ENCODE peak calls at places on chromosomes 16 and 17, in nine cellular contexts. G is CD8-positive, alpha-beta memory T cell; O is iris pigment epithelial cell; B is Caco-2; W is GM23248; S is cardiac fibroblast; Z is gastrocnemius medialis; X is transverse colon; H is activated naive CD4-positive, alpha-beta T cell treated with Interleukin-2 at 50 U/mL for 16 hours. T is an unnamed sample.

GRCh38 chr17:42698736-42699414 is 16.5 kb downstream of the CNTNAP1 start:
- DNase-seq in G (no peak), O (peak; percentile 58), B (no peak), W (peak; percentile 76), S (peak; percentile 91), Z (no peak), X (no peak), H (no peak), T (peak; percentile 95)

GRCh38 chr17:17356149-17356930 is 53.2 kb downstream of the NT5M start:
- DNase-seq in G (peak; percentile 38), O (peak; percentile 82), B (peak; percentile 87), W (peak; percentile 90), S (peak; percentile 91), Z (peak; percentile 77), X (peak; percentile 77), H (peak; percentile 67), T (peak; percentile 90)

GRCh38 chr16:2955779-2956565 is 8.1 kb upstream of the KREMEN2 start:
- DNase-seq in G (no peak), O (no peak), B (no peak), W (no peak), S (no peak), Z (no peak), X (no peak), H (no peak), T (no peak)

GRCh38 chr17:47205419-47205963 is 3.7 kb upstream of the MYL4 start:
- DNase-seq in G (peak; percentile 51), O (peak; percentile 77), B (peak; percentile 22), W (peak; percentile 65), S (peak; percentile 71), Z (peak; percentile 60), X (peak; percentile 67), H (peak; percentile 73), T (peak; percentile 70)

GRCh38 chr17:73007447-73007846 is 85.0 kb downstream of the SLC39A11 start:
- DNase-seq in G (no peak), O (peak; percentile 42), B (no peak), W (peak; percentile 7), S (peak; percentile 42), Z (no peak), X (peak; percentile 23), H (no peak), T (no peak)

GRCh38 chr17:38557836-38558750 is 47.7 kb downstream of the SRCIN1 start:
- DNase-seq in G (peak; percentile 86), O (peak; percentile 94), B (peak; percentile 95), W (peak; percentile 97), S (peak; percentile 94), Z (peak; percentile 87), X (peak; percentile 95), H (peak; percentile 92), T (peak; percentile 98)

GRCh38 chr17:42026821-42027539 is 7.1 kb downstream of the NKIRAS2 start:
- DNase-seq in G (no peak), O (no peak), B (no peak), W (no peak), S (no peak), Z (no peak), X (no peak), H (no peak), T (no peak)

GRCh38 chr16:21208429-21208828 is 2.9 kb downstream of the ZP2 start:
- DNase-seq in G (no peak), O (no peak), B (no peak), W (no peak), S (no peak), Z (no peak), X (no peak), H (no peak), T (no peak)

GRCh38 chr16:75477680-75478473 is 13.4 kb upstream of the TMEM170A start:
- DNase-seq in G (no peak), O (no peak), B (no peak), W (no peak), S (no peak), Z (no peak), X (no peak), H (no peak), T (no peak)

GRCh38 chr17:10316986-10317834 is 55.6 kb downstream of the MYH13 start:
- DNase-seq in G (peak; percentile 14), O (peak; percentile 51), B (peak; percentile 21), W (peak; percentile 77), S (peak; percentile 79), Z (no peak), X (peak; percentile 77), H (peak; percentile 29), T (peak; percentile 72)

GRCh38 chr16:65757064-65757463 is 609.4 kb upstream of the CDH5 start:
- DNase-seq in G (no peak), O (peak; percentile 34), B (no peak), W (no peak), S (peak; percentile 51), Z (peak; percentile 12), X (no peak), H (no peak), T (no peak)

GRCh38 chr17:7854078-7854777 is 638 bp upstream of the TMEM88 start:
- DNase-seq in G (no peak), O (no peak), B (no peak), W (no peak), S (no peak), Z (peak; percentile 13), X (no peak), H (no peak), T (no peak)

GRCh38 chr17:71325117-71325516 is 795.7 kb upstream of the SOX9 start:
- DNase-seq in G (no peak), O (no peak), B (no peak), W (no peak), S (no peak), Z (no peak), X (no peak), H (no peak), T (no peak)

GRCh38 chr17:10368561-10368960 is 4.2 kb downstream of the MYH13 start:
- DNase-seq in G (no peak), O (no peak), B (no peak), W (no peak), S (no peak), Z (no peak), X (no peak), H (no peak), T (no peak)

GRCh38 chr17:77331161-77331864 is 190.5 kb downstream of the SEC14L1 start:
- DNase-seq in G (peak; percentile 94), O (peak; percentile 84), B (peak; percentile 89), W (peak; percentile 95), S (peak; percentile 91), Z (peak; percentile 86), X (peak; percentile 95), H (peak; percentile 95), T (peak; percentile 81)

T was measured in AG08395.